ENCODE peak calls at places on chromosomes 6 and 20, in four cellular contexts. F, E, N and M are unnamed samples.

GRCh38 chr20:840858-841567 is 7.5 kb downstream of the FAM110A start:
- DNase-seq in F (no peak), E (peak), N (peak), M (no peak)

GRCh38 chr20:14915356-14915755 is 577.9 kb upstream of the FLRT3 start:
- DNase-seq in E (no peak), N (no peak), F (no peak), M (no peak)

GRCh38 chr6:114342826-114343781 is at the start of gene HS3ST5:
- DNase-seq in E (peak), F (no peak), N (peak), M (no peak)

GRCh38 chr20:32583581-32584045 is 1.5 kb downstream of the NOL4L start:
- DNase-seq in N (no peak), E (no peak), F (no peak), M (no peak)

GRCh38 chr6:166903500-166903899 is 52.9 kb downstream of the RNASET2 start:
- DNase-seq in F (peak), N (no peak), E (peak), M (no peak)

GRCh38 chr6:170093276-170093657 is 197.6 kb downstream of the DLL1 start:
- DNase-seq in E (no peak), F (peak), N (no peak), M (peak)

GRCh38 chr6:1622220-1622841 is 12.6 kb downstream of the FOXC1 start:
- DNase-seq in E (no peak), F (no peak), N (no peak), M (peak)

GRCh38 chr20:32474967-32475819 is 109.9 kb downstream of the NOL4L start:
- DNase-seq in N (peak), E (peak), F (peak), M (peak)

GRCh38 chr20:17533396-17533795 is 2.2 kb upstream of the BFSP1 start:
- DNase-seq in F (no peak), N (no peak), E (no peak), M (no peak)

GRCh38 chr6:131083687-131084086 is 20.6 kb upstream of the EPB41L2 start:
- DNase-seq in E (no peak), F (no peak), N (no peak), M (no peak)

GRCh38 chr6:131080084-131080483 is 17.0 kb upstream of the EPB41L2 start:
- DNase-seq in F (no peak), E (no peak), N (no peak), M (no peak)

GRCh38 chr6:131082335-131082734 is 19.3 kb upstream of the EPB41L2 start:
- DNase-seq in N (no peak), E (no peak), F (no peak), M (no peak)

GRCh38 chr6:131084982-131085381 is 21.9 kb upstream of the EPB41L2 start:
- DNase-seq in F (no peak), N (no peak), E (no peak), M (no peak)
- TF ChIP-seq CTCF in F (no peak), N (no peak), E (no peak), M (no peak)

GRCh38 chr20:18613553-18613952 is 25.7 kb downstream of the DTD1 start:
- DNase-seq in F (peak), N (no peak), E (no peak), M (no peak)
- TF ChIP-seq CTCF in F (no peak), N (no peak), E (no peak), M (no peak)

GRCh38 chr6:15274696-15275387 is 29.0 kb downstream of the JARID2 start:
- DNase-seq in N (no peak), E (no peak), F (no peak), M (no peak)
- TF ChIP-seq CTCF in N (no peak), E (no peak), F (no peak), M (no peak)

GRCh38 chr6:39725632-39725997 is 407 bp upstream of the KIF6 start:
- DNase-seq in E (no peak), F (no peak), N (no peak), M (no peak)

GRCh38 chr6:39729945-39730344 is 4.7 kb upstream of the KIF6 start:
- DNase-seq in F (no peak), N (no peak), E (no peak), M (no peak)

GRCh38 chr6:39733704-39734103 is 8.5 kb upstream of the KIF6 start:
- DNase-seq in E (no peak), N (no peak), F (no peak), M (no peak)

GRCh38 chr6:39731565-39731964 is 6.4 kb upstream of the KIF6 start:
- DNase-seq in F (no peak), N (no peak), E (no peak), M (no peak)
- TF ChIP-seq CTCF in F (no peak), N (no peak), E (no peak), M (no peak)

GRCh38 chr6:165663283-165663735 is 268 bp upstream of the PDE10A start:
- DNase-seq in F (peak), E (peak), N (peak), M (no peak)

GRCh38 chr6:165662671-165663282 is at the start of gene PDE10A:
- DNase-seq in E (no peak), N (no peak), F (peak), M (no peak)

GRCh38 chr6:165663736-165664552 is 903 bp upstream of the PDE10A start:
- DNase-seq in N (no peak), E (peak), F (peak), M (no peak)

GRCh38 chr6:165665384-165665672 is 2.3 kb upstream of the PDE10A start:
- DNase-seq in E (no peak), N (no peak), F (no peak), M (no peak)

GRCh38 chr6:165664553-165665383 is 1.7 kb upstream of the PDE10A start:
- DNase-seq in E (peak), F (peak), N (no peak), M (no peak)
- TF ChIP-seq CTCF in E (no peak), F (no peak), N (no peak), M (no peak)

DNA sequence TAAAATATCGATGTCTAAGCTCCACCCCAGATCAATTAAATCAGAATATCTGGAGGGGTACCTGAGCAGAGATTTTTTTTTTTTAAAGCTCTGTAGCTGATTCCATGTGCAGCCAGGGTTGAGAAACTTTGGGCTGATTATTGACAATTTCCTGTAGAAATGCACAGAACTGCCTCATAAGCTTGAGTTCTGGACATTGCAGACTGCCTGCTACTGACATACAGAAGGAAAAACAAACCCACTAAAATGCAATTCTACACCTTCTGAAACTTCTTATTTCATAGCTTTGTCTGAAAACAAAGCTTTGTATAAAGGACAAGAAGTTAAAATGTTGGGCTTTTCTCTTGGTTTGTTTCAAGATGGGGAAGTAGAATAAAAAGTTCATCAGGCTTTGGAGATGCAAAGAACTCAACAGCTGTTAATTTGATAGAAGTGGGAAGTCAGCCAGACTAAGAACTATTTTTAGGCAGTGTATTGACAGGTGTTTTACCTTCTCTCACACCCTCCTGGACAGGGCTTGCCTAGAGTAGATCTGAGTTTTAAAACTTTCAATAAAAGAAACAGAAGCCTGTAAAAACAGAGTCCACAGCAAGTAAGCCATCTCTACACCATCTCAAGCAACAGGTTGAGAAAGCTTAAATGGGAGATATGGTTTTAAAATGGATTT is 147.7 kb downstream of the KCNQ5 start:
- DNase-seq in F (no peak), N (no peak), E (no peak), M (no peak)
- TF ChIP-seq CTCF in F (no peak), N (no peak), E (no peak), M (no peak)

DNA sequence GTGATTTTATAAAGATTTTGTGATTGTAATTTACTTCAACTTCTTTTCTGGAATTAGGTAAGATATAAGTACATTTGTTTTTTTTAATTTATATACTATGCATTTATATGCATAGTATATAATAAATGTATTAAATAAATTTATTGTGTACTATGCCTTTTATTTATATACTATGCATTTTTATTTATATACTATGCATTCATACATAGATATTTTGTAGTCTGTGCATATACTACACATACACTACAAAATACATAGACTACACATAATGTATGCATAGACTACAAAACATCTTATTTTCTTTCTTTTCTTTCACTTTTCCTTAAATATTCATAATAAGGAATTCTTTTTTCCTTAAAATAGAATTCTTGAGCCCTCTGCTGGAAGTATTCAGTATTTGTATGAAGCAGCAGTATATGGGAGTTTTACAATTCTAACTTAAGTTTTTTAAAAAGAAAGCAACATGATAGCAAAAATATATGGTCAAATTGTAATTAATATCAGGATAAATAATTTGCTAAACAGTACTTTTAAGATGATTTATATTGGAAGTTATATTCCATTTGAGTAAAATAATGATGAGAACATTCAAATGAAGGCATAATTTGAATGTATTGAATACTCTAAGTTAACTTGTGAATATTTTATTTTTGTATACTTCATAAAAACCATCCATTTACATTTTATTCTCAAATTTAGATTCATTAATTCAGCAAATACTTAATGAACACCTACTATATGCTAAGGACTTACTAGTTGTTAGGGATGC is 129.3 kb downstream of the KLHL32 start:
- DNase-seq in E (no peak), F (no peak), N (no peak), M (no peak)
- TF ChIP-seq CTCF in E (peak), F (no peak), N (no peak), M (peak)